ENCODE peak calls at places on chromosomes 2 and 18, in seven cellular contexts. B, H, I, J, P, R and D are unnamed samples.

GRCh38 chr2:128361376-128362131 is 42.9 kb upstream of the HS6ST1 start:
- DNase-seq in B (no peak), J (no peak), H (no peak), I (no peak), P (no peak), R (no peak), D (no peak)

GRCh38 chr2:182716665-182716990 is 571 bp downstream of the DNAJC10 start:
- DNase-seq in J (no peak), H (peak; percentile 49), B (no peak), I (peak; percentile 31), R (no peak), P (no peak), D (peak; percentile 50)

GRCh38 chr2:237980087-237980486 is 13.3 kb downstream of the UBE2F start:
- DNase-seq in R (no peak), I (no peak), P (no peak), J (no peak), B (no peak), H (no peak), D (no peak)

GRCh38 chr18:62759704-62760402 is 44.5 kb downstream of the PHLPP1 start:
- DNase-seq in P (no peak), I (peak; percentile 88), B (no peak), R (no peak), J (peak; percentile 24), H (peak; percentile 64), D (no peak)

GRCh38 chr18:58565021-58565420 is 63.9 kb downstream of the ALPK2 start:
- DNase-seq in R (no peak), J (no peak), P (no peak), I (no peak), B (no peak), H (no peak), D (no peak)

GRCh38 chr2:217832987-217833386 is 169.8 kb downstream of the TNS1 start:
- DNase-seq in J (no peak), P (no peak), R (no peak), I (no peak), H (no peak), B (no peak), D (no peak)

GRCh38 chr2:24084386-24085375 is at the start of gene TP53I3:
- DNase-seq in I (peak; percentile 93), R (peak; percentile 90), H (peak; percentile 82), B (peak; percentile 90), J (peak; percentile 95), P (peak; percentile 92), D (peak; percentile 91)

GRCh38 chr2:157331696-157332095 is 6.1 kb upstream of the ERMN start:
- DNase-seq in J (no peak), B (no peak), P (no peak), I (no peak), R (no peak), H (no peak), D (no peak)

GRCh38 chr18:51211552-51211951 is 14.1 kb upstream of the MEX3C start:
- DNase-seq in H (peak; percentile 99), R (peak; percentile 23), I (peak; percentile 52), J (peak; percentile 97), P (peak; percentile 66), B (no peak), D (peak; percentile 41)

GRCh38 chr2:157875720-157876065 is 437 bp downstream of the ACVR1 start:
- DNase-seq in B (no peak), J (no peak), R (no peak), H (no peak), I (peak; percentile 36), P (peak; percentile 66), D (no peak)

GRCh38 chr2:163617517-163617916 is 118.3 kb downstream of the FIGN start:
- DNase-seq in R (no peak), P (no peak), I (no peak), J (no peak), B (no peak), H (no peak), D (no peak)

GRCh38 chr2:136060401-136060940 is 57.5 kb downstream of the CXCR4 start:
- DNase-seq in I (no peak), J (peak; percentile 6), B (no peak), P (no peak), H (no peak), R (no peak), D (no peak)

GRCh38 chr2:194346189-194346588 is 1310.8 kb upstream of the SLC39A10 start:
- DNase-seq in P (no peak), R (no peak), H (no peak), J (no peak), B (no peak), I (no peak), D (no peak)

GRCh38 chr2:61318553-61318952 is 152.3 kb downstream of the USP34 start:
- DNase-seq in I (no peak), H (no peak), J (no peak), P (no peak), R (no peak), B (no peak), D (no peak)

GRCh38 chr2:44652701-44653100 is 288.8 kb upstream of the SIX3 start:
- DNase-seq in P (no peak), J (no peak), R (no peak), I (no peak), B (no peak), H (no peak), D (no peak)

GRCh38 chr2:103959174-103960125 is 894.5 kb upstream of the POU3F3 start:
- DNase-seq in R (no peak), J (peak; percentile 0), I (peak; percentile 48), H (no peak), P (no peak), B (no peak), D (no peak)

GRCh38 chr2:172908275-172908674 is 167.4 kb upstream of the MAP3K20 start:
- DNase-seq in I (no peak), P (no peak), H (no peak), J (no peak), B (no peak), R (no peak), D (no peak)

GRCh38 chr2:10211822-10212438 is 89.4 kb downstream of the RRM2 start:
- DNase-seq in B (no peak), P (no peak), I (no peak), R (no peak), J (no peak), H (no peak), D (no peak)

GRCh38 chr2:113827426-113827825 is 62.5 kb upstream of the ACTR3 start:
- DNase-seq in P (no peak), R (no peak), B (no peak), I (no peak), J (no peak), H (no peak), D (no peak)

GRCh38 chr2:106537047-106537446 is 49.9 kb downstream of the CD8B2 start:
- DNase-seq in J (no peak), H (no peak), B (no peak), R (peak; percentile 21), I (no peak), P (peak; percentile 65), D (no peak)

GRCh38 chr2:173997269-173997668 is 32.1 kb upstream of the SP3 start:
- DNase-seq in H (no peak), B (no peak), I (no peak), P (peak; percentile 93), R (peak; percentile 91), J (peak; percentile 78), D (no peak)

GRCh38 chr2:148829618-148830017 is 45.4 kb upstream of the KIF5C start:
- DNase-seq in P (no peak), I (peak; percentile 15), R (no peak), H (no peak), J (no peak), B (no peak), D (no peak)

GRCh38 chr2:197011777-197012641 is 85.5 kb upstream of the PGAP1 start:
- DNase-seq in B (no peak), J (peak; percentile 64), P (no peak), I (peak; percentile 70), R (no peak), H (peak; percentile 32), D (peak; percentile 33)

GRCh38 chr2:235562065-235562747 is 68.4 kb downstream of the AGAP1 start:
- DNase-seq in J (no peak), B (no peak), P (peak; percentile 13), I (no peak), R (no peak), H (no peak), D (no peak)

GRCh38 chr2:28736034-28736433 is 15.6 kb upstream of the PPP1CB start:
- DNase-seq in I (peak; percentile 50), R (peak; percentile 96), H (peak; percentile 47), B (no peak), P (peak; percentile 89), J (peak; percentile 49), D (peak; percentile 34)

GRCh38 chr2:29627366-29627765 is 294.0 kb downstream of the ALK start:
- DNase-seq in P (no peak), I (peak; percentile 80), J (peak; percentile 56), R (no peak), H (no peak), B (no peak), D (no peak)

GRCh38 chr2:44543773-44544725 is 182.3 kb downstream of the CAMKMT start:
- DNase-seq in J (no peak), R (no peak), B (no peak), H (peak; percentile 50), I (peak; percentile 39), P (no peak), D (peak; percentile 95)

DNA sequence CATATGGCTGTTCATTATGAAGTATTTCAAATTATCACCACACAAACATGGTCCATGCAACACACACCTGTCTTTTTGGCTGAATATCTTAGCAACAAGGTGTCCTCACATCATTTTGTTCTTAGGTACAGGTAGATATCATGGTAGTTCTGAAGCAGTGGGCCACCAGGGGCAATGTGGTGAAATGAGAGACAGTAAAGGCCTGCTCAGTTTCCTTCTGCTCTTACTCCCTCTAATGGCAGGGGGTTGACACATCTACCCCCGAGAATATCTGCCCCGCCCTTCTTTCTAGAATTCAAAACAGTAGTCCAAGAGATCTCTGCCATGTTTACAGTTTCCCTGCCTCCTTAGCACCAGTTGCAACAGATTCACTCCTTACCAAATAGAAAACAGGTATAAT is 147.0 kb upstream of the KLHL14 start:
- DNase-seq in J (no peak), R (no peak), B (no peak), P (no peak), H (peak; percentile 36), I (peak; percentile 38), D (no peak)
- H3K27ac ChIP-seq in J (no peak overlapping the region), R (no peak overlapping the region), B (no peak overlapping the region), P (no peak overlapping the region), H (no peak overlapping the region), I (no peak overlapping the region), D (no peak overlapping the region)

GRCh38 chr2:112660138-112660537 is 14.4 kb downstream of the SLC20A1 start:
- DNase-seq in R (no peak), P (no peak), H (no peak), B (no peak), I (no peak), J (no peak), D (no peak)
- H3K36me3 ChIP-seq in R (no peaks in the 10 kb centered on the region), P (peaks cover 14% of the 10 kb centered on the region), H (peaks cover 83% of the 10 kb centered on the region), B (peaks cover 95% of the 10 kb centered on the region), I (peaks cover 94% of the 10 kb centered on the region), J (peaks cover 54% of the 10 kb centered on the region), D (peaks cover 87% of the 10 kb centered on the region)

DNA sequence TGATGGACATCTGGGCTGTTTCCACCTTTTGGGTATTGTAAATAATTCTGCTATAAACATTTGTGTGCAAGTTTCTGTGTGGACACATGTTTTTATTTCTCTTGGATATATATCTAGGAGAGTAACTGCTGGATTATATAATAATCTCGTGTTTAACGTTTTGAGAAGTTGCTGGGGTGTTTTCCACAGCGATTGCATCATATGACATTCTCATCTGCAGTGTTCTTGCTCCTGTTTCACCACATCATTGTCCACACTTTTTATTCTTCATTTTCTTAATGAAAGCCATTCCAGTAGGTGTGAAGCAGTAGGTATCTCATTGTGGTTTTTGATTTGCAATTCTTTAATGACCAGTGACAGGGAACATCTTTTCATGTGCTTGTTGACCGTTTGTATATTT is 56.9 kb upstream of the ALKAL2 start:
- DNase-seq in H (no peak), J (no peak), B (no peak), I (no peak), P (no peak), R (no peak), D (no peak)
- H3K27ac ChIP-seq in H (no peak overlapping the region), J (no peak overlapping the region), B (no peak overlapping the region), I (no peak overlapping the region), P (no peak overlapping the region), R (no peak overlapping the region), D (no peak overlapping the region)

GRCh38 chr2:15596968-15597367 is 5.3 kb downstream of the DDX1 start:
- DNase-seq in J (no peak), H (no peak), I (no peak), P (no peak), R (no peak), B (no peak), D (no peak)
- H3K36me3 ChIP-seq in J (peaks cover 64% of the 10 kb centered on the region), H (peaks cover 56% of the 10 kb centered on the region), I (peaks cover 64% of the 10 kb centered on the region), P (peaks cover 3% of the 10 kb centered on the region), R (no peaks in the 10 kb centered on the region), B (peaks cover 82% of the 10 kb centered on the region), D (peaks cover 58% of the 10 kb centered on the region)